ENCODE peak calls at places on chromosomes 12 and 14, in six cellular contexts. One of them, this sample, is unnamed.

GRCh38 chr12:110577717-110578521 is 5.2 kb downstream of the PPTC7 start:
- DNase-seq in SHP77: no peak
- DNase-seq in mesothelial cell of epicardium: no peak
- DNase-seq in epithelial cell of prostate: peak; percentile 89
- DNase-seq in CD8-positive, alpha-beta memory T cell: peak; percentile 23
- DNase-seq in retinal pigment epithelial cell: no peak
- DNase-seq in this sample: no peak

GRCh38 chr12:13154027-13154538 is 42.4 kb upstream of the EMP1 start:
- DNase-seq in mesothelial cell of epicardium: no peak
- DNase-seq in SHP77: no peak
- DNase-seq in CD8-positive, alpha-beta memory T cell: no peak
- DNase-seq in retinal pigment epithelial cell: no peak
- DNase-seq in epithelial cell of prostate: no peak
- DNase-seq in this sample: no peak

GRCh38 chr12:51368640-51369517 is 22.3 kb downstream of the GALNT6 start:
- DNase-seq in CD8-positive, alpha-beta memory T cell: peak; percentile 96
- DNase-seq in epithelial cell of prostate: no peak
- DNase-seq in mesothelial cell of epicardium: no peak
- DNase-seq in SHP77: peak; percentile 30
- DNase-seq in retinal pigment epithelial cell: no peak
- DNase-seq in this sample: peak; percentile 79

GRCh38 chr12:22121224-22121623 is 75.2 kb downstream of the CMAS start:
- DNase-seq in mesothelial cell of epicardium: no peak
- DNase-seq in CD8-positive, alpha-beta memory T cell: peak; percentile 7
- DNase-seq in SHP77: no peak
- DNase-seq in retinal pigment epithelial cell: no peak
- DNase-seq in epithelial cell of prostate: no peak
- DNase-seq in this sample: peak; percentile 28

GRCh38 chr14:30389134-30389900 is 169.6 kb upstream of the G2E3 start:
- DNase-seq in mesothelial cell of epicardium: no peak
- DNase-seq in retinal pigment epithelial cell: peak; percentile 64
- DNase-seq in epithelial cell of prostate: peak; percentile 10
- DNase-seq in CD8-positive, alpha-beta memory T cell: no peak
- DNase-seq in SHP77: no peak
- DNase-seq in this sample: no peak

GRCh38 chr12:93913845-93914244 is 234.5 kb upstream of the PLXNC1 start:
- DNase-seq in mesothelial cell of epicardium: no peak
- DNase-seq in epithelial cell of prostate: no peak
- DNase-seq in retinal pigment epithelial cell: no peak
- DNase-seq in SHP77: no peak
- DNase-seq in CD8-positive, alpha-beta memory T cell: no peak
- DNase-seq in this sample: no peak

GRCh38 chr12:41992029-41992428 is 152.6 kb downstream of the GXYLT1 start:
- DNase-seq in mesothelial cell of epicardium: no peak
- DNase-seq in CD8-positive, alpha-beta memory T cell: no peak
- DNase-seq in epithelial cell of prostate: no peak
- DNase-seq in retinal pigment epithelial cell: no peak
- DNase-seq in SHP77: no peak
- DNase-seq in this sample: no peak

GRCh38 chr12:108649668-108650067 is 16.0 kb upstream of the SELPLG start:
- DNase-seq in mesothelial cell of epicardium: no peak
- DNase-seq in retinal pigment epithelial cell: no peak
- DNase-seq in SHP77: no peak
- DNase-seq in epithelial cell of prostate: no peak
- DNase-seq in CD8-positive, alpha-beta memory T cell: no peak
- DNase-seq in this sample: no peak

GRCh38 chr14:104290058-104290667 is 151.8 kb downstream of the KIF26A start:
- DNase-seq in CD8-positive, alpha-beta memory T cell: no peak
- DNase-seq in epithelial cell of prostate: no peak
- DNase-seq in retinal pigment epithelial cell: no peak
- DNase-seq in mesothelial cell of epicardium: peak; percentile 12
- DNase-seq in SHP77: no peak
- DNase-seq in this sample: no peak

GRCh38 chr12:116533343-116534248 is 25.6 kb upstream of the MAP1LC3B2 start:
- DNase-seq in mesothelial cell of epicardium: peak; percentile 77
- DNase-seq in retinal pigment epithelial cell: no peak
- DNase-seq in SHP77: peak; percentile 87
- DNase-seq in CD8-positive, alpha-beta memory T cell: peak; percentile 68
- DNase-seq in epithelial cell of prostate: no peak
- DNase-seq in this sample: peak; percentile 62

GRCh38 chr14:103194256-103195045 is 71.2 kb downstream of the TNFAIP2 start:
- DNase-seq in SHP77: no peak
- DNase-seq in epithelial cell of prostate: peak; percentile 37
- DNase-seq in CD8-positive, alpha-beta memory T cell: no peak
- DNase-seq in retinal pigment epithelial cell: no peak
- DNase-seq in mesothelial cell of epicardium: no peak
- DNase-seq in this sample: no peak